ENCODE peak calls at places on chromosomes 2 and 18, in five cellular contexts. T, P, I, O and Y are unnamed samples.

GRCh38 chr2:218813771-218814460 is 17.7 kb downstream of the PRKAG3 start:
- DNase-seq in T (no peak), P (no peak), I (no peak), O (no peak), Y (no peak)

GRCh38 chr18:28062446-28062845 is 114.5 kb downstream of the CDH2 start:
- DNase-seq in T (no peak), P (peak), I (no peak), O (peak), Y (peak)

GRCh38 chr2:161245237-161245505 is 63.1 kb upstream of the PSMD14 start:
- DNase-seq in T (no peak), P (no peak), I (no peak), O (no peak), Y (no peak)

GRCh38 chr2:74772071-74772470 is 61.9 kb upstream of the HK2 start:
- DNase-seq in T (no peak), P (no peak), I (no peak), O (no peak), Y (no peak)

GRCh38 chr2:235171511-235172130 is 219.8 kb downstream of the SH3BP4 start:
- DNase-seq in T (peak), P (peak), I (no peak), O (peak), Y (peak)

GRCh38 chr18:62979172-62979571 is 263.8 kb downstream of the PHLPP1 start:
- DNase-seq in T (no peak), P (peak), I (no peak), O (peak), Y (peak)

GRCh38 chr2:232436381-232437129 is 19.4 kb upstream of the ALPI start:
- DNase-seq in T (no peak), P (no peak), I (no peak), O (no peak), Y (no peak)

GRCh38 chr18:54263904-54264336 is 5.4 kb upstream of the POLI start:
- DNase-seq in T (no peak), P (no peak), I (no peak), O (no peak), Y (no peak)

GRCh38 chr2:73202156-73203054 is at the start of gene NOTO:
- DNase-seq in T (no peak), P (no peak), I (peak), O (peak), Y (no peak)

GRCh38 chr2:136021406-136021805 is 36.0 kb upstream of the DARS1 start:
- DNase-seq in T (no peak), P (no peak), I (no peak), O (no peak), Y (no peak)

GRCh38 chr2:177353084-177353483 is 39.5 kb upstream of the AGPS start:
- DNase-seq in T (no peak), P (peak), I (no peak), O (peak), Y (peak)

GRCh38 chr2:110170102-110170501 is 34.7 kb downstream of the NPHP1 start:
- DNase-seq in T (no peak), P (no peak), I (no peak), O (no peak), Y (no peak)

GRCh38 chr2:241558532-241559488 is at the start of gene BOK:
- DNase-seq in T (peak), P (peak), I (peak), O (peak), Y (peak)

GRCh38 chr2:46389417-46389916 is 89.9 kb upstream of the TMEM247 start:
- DNase-seq in T (no peak), P (no peak), I (no peak), O (peak), Y (peak)

GRCh38 chr2:238446371-238446770 is 19.6 kb downstream of the ASB1 start:
- DNase-seq in T (no peak), P (no peak), I (no peak), O (no peak), Y (no peak)

GRCh38 chr18:63905361-63905760 is 2.4 kb upstream of the SERPINB10 start:
- DNase-seq in T (no peak), P (no peak), I (no peak), O (no peak), Y (no peak)

GRCh38 chr2:226002438-226002837 is 602.9 kb downstream of the NYAP2 start:
- DNase-seq in T (no peak), P (peak), I (peak), O (peak), Y (peak)

GRCh38 chr18:9753863-9754262 is 45.8 kb downstream of the RAB31 start:
- DNase-seq in T (no peak), P (peak), I (no peak), O (peak), Y (peak)

GRCh38 chr2:180705122-180705521 is 275.3 kb upstream of the UBE2E3 start:
- DNase-seq in T (no peak), P (peak), I (no peak), O (peak), Y (peak)
- TF ChIP-seq EZH2 in T (no peak), P (no peak), I (no peak), O (no peak), Y (no peak)

GRCh38 chr18:267380-267687 is 513 bp downstream of the THOC1 start:
- DNase-seq in T (no peak), P (peak), I (peak), O (no peak), Y (no peak)
- H3K4me2 ChIP-seq in T (peak), P (peak), I (peak), O (peak), Y (peak)

GRCh38 chr18:78787751-78788150 is 191.9 kb upstream of the SALL3 start:
- DNase-seq in T (no peak), P (no peak), I (no peak), O (no peak), Y (no peak)

GRCh38 chr18:78784861-78785260 is 194.8 kb upstream of the SALL3 start:
- DNase-seq in T (no peak), P (no peak), I (no peak), O (no peak), Y (no peak)

GRCh38 chr18:78786776-78787175 is 192.8 kb upstream of the SALL3 start:
- DNase-seq in T (no peak), P (no peak), I (no peak), O (no peak), Y (no peak)

GRCh38 chr18:78783564-78783960 is 196.1 kb upstream of the SALL3 start:
- DNase-seq in T (no peak), P (no peak), I (no peak), O (no peak), Y (no peak)

DNA sequence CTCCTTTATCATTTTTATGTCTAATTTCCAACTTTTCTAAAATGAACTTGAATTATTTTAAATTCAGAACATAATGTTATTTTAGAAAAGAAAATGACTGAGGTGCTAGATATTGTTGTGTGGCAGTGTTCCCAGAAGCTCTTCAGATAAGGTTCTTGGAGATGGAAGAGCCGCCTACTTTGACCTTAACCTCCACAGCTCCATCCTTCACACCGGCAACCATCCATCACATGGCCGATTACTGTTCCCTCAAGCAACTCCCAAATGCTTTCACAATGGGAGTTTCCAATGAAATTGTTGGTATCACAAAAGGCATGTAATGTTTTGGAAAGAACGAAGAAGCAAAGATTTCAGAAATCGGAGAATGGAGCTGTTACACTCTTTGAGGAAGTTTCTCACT is 193.9 kb upstream of the SALL3 start:
- DNase-seq in T (no peak), P (no peak), I (no peak), O (no peak), Y (no peak)
- TF ChIP-seq EZH2 in T (no peak), P (no peak), I (no peak), O (no peak), Y (no peak)

GRCh38 chr2:44959855-44960254 is 18.4 kb downstream of the SIX3 start:
- DNase-seq in T (no peak), P (no peak), I (no peak), O (peak), Y (no peak)
- H3K4me2 ChIP-seq in T (no peak), P (no peak), I (no peak), O (no peak), Y (peak)